ENCODE peak calls at places on chromosomes 11 and 22, in eight cellular contexts. D, U, G, K, F, M, O and V are unnamed samples.

GRCh38 chr11:1203505-1204271 is 19.2 kb upstream of the MUC5B start:
- DNase-seq in G (no peak), O (no peak), K (no peak), M (no peak), D (peak), F (no peak), U (no peak), V (peak)

GRCh38 chr11:70399681-70400112 is 1.4 kb downstream of the CTTN start:
- DNase-seq in K (peak), D (peak), O (peak), U (peak), F (peak), M (no peak), G (peak), V (peak)

GRCh38 chr11:1869427-1870325 is 16.8 kb downstream of the LSP1 start:
- DNase-seq in G (no peak), U (no peak), M (no peak), K (no peak), O (no peak), F (no peak), D (peak), V (no peak)

GRCh38 chr11:19352072-19352735 is 111.5 kb upstream of the E2F8 start:
- DNase-seq in K (no peak), D (no peak), M (no peak), G (no peak), F (no peak), U (no peak), O (no peak), V (no peak)

GRCh38 chr22:30204742-30205111 is 41.8 kb downstream of the LIF start:
- DNase-seq in K (peak), O (no peak), M (no peak), F (peak), G (peak), D (no peak), U (no peak), V (no peak)

GRCh38 chr22:43418079-43418825 is 6.4 kb downstream of the MPPED1 start:
- DNase-seq in D (no peak), U (no peak), K (no peak), F (no peak), O (no peak), G (no peak), M (no peak), V (no peak)

GRCh38 chr11:406796-407650 is 7.8 kb downstream of the SIGIRR start:
- DNase-seq in D (peak), G (peak), F (peak), U (no peak), M (peak), O (peak), K (no peak), V (no peak)

GRCh38 chr22:18024276-18024939 is at the start of gene MICAL3:
- DNase-seq in U (no peak), K (no peak), G (no peak), F (peak), O (no peak), D (peak), M (peak), V (peak)

GRCh38 chr11:77874206-77874605 is 53.3 kb downstream of the AAMDC start:
- DNase-seq in G (no peak), O (no peak), U (no peak), M (no peak), K (no peak), F (no peak), D (no peak), V (no peak)

GRCh38 chr11:109317726-109318125 is 104.3 kb upstream of the C11orf87 start:
- DNase-seq in K (no peak), O (no peak), D (no peak), M (no peak), G (no peak), F (no peak), U (no peak), V (no peak)

GRCh38 chr11:75105462-75105925 is 8.8 kb upstream of the OR2AT4 start:
- DNase-seq in G (no peak), F (peak), M (peak), K (no peak), O (no peak), D (no peak), U (no peak), V (no peak)

GRCh38 chr22:50724616-50725015 is 13.4 kb upstream of the ACR start:
- DNase-seq in K (no peak), F (no peak), G (no peak), O (no peak), M (no peak), D (no peak), U (no peak), V (no peak)

GRCh38 chr22:45878901-45879551 is 97.9 kb downstream of the WNT7B start:
- DNase-seq in U (no peak), O (no peak), D (no peak), G (no peak), F (no peak), K (no peak), M (no peak), V (peak)

GRCh38 chr11:108069947-108070346 is 51.4 kb upstream of the ACAT1 start:
- DNase-seq in F (peak), K (peak), M (peak), D (no peak), G (no peak), O (no peak), U (no peak), V (no peak)

GRCh38 chr11:108857382-108857781 is 192.5 kb downstream of the DDX10 start:
- DNase-seq in F (peak), U (no peak), D (peak), G (no peak), M (no peak), O (no peak), K (no peak), V (no peak)

GRCh38 chr11:85826096-85826855 is 15.3 kb upstream of the SYTL2 start:
- DNase-seq in M (peak), K (no peak), F (peak), G (no peak), U (no peak), D (peak), O (no peak), V (no peak)

GRCh38 chr22:44755000-44755399 is 2.6 kb downstream of the ARHGAP8 start:
- DNase-seq in G (no peak), O (no peak), U (no peak), M (no peak), D (no peak), K (no peak), F (no peak), V (no peak)

GRCh38 chr11:133930767-133931448 is 25.9 kb downstream of the IGSF9B start:
- DNase-seq in D (no peak), F (no peak), M (no peak), U (no peak), O (no peak), K (no peak), G (no peak), V (no peak)

GRCh38 chr11:72553748-72554147 is 119.4 kb upstream of the CLPB start:
- DNase-seq in G (no peak), O (no peak), D (no peak), M (peak), F (no peak), K (no peak), U (no peak), V (no peak)

GRCh38 chr11:2459016-2459725 is 14.4 kb downstream of the KCNQ1 start:
- DNase-seq in U (no peak), D (no peak), K (no peak), M (no peak), G (no peak), O (no peak), F (no peak), V (no peak)

GRCh38 chr11:3707176-3707575 is 36.0 kb upstream of the CHRNA10 start:
- DNase-seq in D (no peak), O (no peak), F (no peak), M (no peak), G (no peak), K (no peak), U (no peak), V (no peak)

GRCh38 chr11:79174045-79175008 is 266.5 kb downstream of the TENM4 start:
- DNase-seq in U (no peak), G (no peak), D (no peak), K (no peak), M (no peak), O (no peak), F (peak), V (no peak)

GRCh38 chr22:39475337-39475736 is 18.5 kb downstream of the MGAT3 start:
- DNase-seq in U (no peak), D (no peak), O (no peak), K (no peak), M (no peak), G (no peak), F (no peak), V (no peak)

GRCh38 chr11:44005956-44006355 is 41.8 kb upstream of the ACCSL start:
- DNase-seq in K (no peak), F (no peak), G (no peak), U (no peak), M (no peak), O (no peak), D (no peak), V (peak)

GRCh38 chr11:78802058-78802633 is 227.5 kb upstream of the NARS2 start:
- DNase-seq in O (no peak), F (peak), M (no peak), U (no peak), G (no peak), K (no peak), D (no peak), V (no peak)

GRCh38 chr11:132944557-132944920 is 587.8 kb downstream of the OPCML start:
- DNase-seq in D (no peak), U (no peak), M (no peak), O (no peak), F (no peak), K (no peak), G (no peak), V (no peak)

GRCh38 chr22:46025973-46026906 is 49.3 kb upstream of the WNT7B start:
- DNase-seq in F (no peak), G (no peak), U (no peak), D (peak), K (no peak), M (no peak), O (no peak), V (no peak)

GRCh38 chr11:3037041-3037944 is 19.9 kb downstream of the CARS1 start:
- DNase-seq in G (peak), F (peak), O (peak), K (no peak), D (peak), M (peak), U (peak), V (peak)

DNA sequence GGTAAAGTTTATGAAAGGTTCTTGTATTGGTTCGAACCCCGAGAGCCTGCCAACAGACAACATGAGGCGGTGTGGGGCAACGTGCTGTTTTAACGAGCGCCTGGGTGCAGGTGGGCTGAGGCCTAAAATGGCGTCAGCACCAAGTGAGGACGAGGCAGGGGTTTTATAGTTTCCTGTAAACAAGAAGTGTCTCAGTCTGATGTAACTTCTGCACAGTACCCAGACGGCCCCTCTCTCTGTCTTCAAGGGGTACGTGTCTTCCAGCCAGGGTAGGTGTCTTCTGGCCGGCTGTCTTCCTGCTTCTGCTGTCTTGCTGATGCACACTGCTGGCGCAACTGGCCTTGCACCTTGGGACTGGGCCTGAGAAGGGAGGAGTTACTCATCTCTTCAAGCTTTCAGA is 2.7 kb downstream of the PPFIBP2 start:
- DNase-seq in M (no peak), G (no peak), D (no peak), U (no peak), F (no peak), O (no peak), K (no peak), V (no peak)
- TF ChIP-seq CTCF in M (no peak), G (no peak), D (no peak), U (no peak), F (no peak), O (no peak), K (no peak), V (no peak)

DNA sequence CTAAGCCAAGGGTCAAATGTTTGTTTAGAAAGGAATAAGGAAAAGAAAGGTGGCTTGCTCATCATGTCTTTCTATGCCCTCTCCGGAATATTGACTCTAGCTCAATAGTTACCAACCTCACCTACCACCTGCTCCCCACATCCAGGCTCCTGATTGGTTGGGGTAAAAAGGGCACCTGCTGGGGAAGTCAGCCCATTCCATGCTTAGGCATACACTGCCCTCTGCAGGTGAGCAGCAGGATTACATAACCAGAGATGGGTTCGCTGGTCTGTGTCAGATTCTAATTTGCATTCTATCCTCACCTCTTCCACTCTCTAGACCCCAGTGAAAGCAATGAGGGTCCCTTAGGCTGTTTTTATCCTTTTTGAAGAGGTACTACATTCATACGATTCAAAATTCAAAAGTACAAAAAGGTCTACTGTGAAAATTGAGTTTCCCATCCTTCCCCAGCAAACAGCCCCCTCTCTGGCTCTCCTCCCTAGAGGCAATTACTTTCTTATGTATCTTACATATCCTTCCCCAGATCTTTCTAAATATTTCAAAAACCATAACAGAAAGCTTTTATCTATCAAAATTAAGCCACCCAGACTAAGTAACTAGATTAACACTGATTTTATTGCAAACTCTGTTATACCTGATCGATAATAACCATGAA is 98.0 kb upstream of the ASPHD2 start:
- DNase-seq in O (peak), D (no peak), K (no peak), G (no peak), M (peak), U (no peak), F (peak), V (no peak)
- TF ChIP-seq CTCF in O (no peak), D (peak), K (peak), G (peak), M (peak), U (peak), F (peak), V (peak)

DNA sequence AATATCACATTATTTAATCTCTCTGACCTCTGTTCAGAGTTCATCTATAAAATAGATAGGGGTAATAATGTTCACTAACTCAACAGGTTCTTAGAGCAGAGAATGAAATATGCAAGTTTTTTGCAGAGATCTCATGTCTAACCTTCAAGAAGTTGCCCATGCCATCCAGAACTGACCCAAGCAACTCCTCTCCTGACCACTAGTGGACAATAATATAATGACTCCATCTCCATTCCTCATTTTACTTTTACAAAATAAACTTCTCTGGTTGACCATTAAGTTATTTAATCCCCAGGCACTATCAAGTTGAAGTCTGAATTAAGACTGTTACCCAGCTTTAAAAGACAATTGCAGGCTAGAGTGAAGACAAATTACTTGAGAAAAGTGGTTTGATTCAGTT is 382.6 kb downstream of the KCNA4 start:
- DNase-seq in U (no peak), M (no peak), F (no peak), K (no peak), G (no peak), D (no peak), O (no peak), V (no peak)
- TF ChIP-seq CTCF in U (no peak), M (no peak), F (peak), K (no peak), G (peak), D (peak), O (no peak), V (peak)

DNA sequence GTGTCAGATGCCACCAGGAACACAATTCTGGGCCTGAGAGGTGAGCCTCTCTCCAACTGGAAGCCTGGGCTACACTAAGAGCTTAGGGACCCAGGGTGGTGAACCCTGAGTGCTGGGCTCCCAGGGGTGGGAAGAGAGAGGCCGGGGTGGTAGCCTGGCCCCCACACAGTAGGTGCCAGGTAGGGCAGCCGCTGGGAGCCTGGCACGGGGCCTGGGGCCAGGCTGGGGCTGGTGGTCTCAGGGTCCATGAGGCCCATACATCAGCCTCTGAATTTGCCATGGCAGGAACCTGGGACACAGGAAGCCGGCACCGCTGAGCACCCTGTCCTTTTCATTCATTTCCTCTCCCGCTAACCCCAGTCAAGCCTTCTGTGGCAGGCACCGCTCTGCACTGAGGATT is 8.5 kb downstream of the MYEOV start:
- DNase-seq in K (no peak), U (no peak), F (no peak), M (no peak), D (no peak), G (no peak), O (no peak), V (no peak)
- TF ChIP-seq CTCF in K (no peak), U (no peak), F (no peak), M (no peak), D (no peak), G (no peak), O (no peak), V (no peak)